ENCODE peak calls at places on chromosomes 3 and 15, in eight cellular contexts. V is AG04450; L is activated B cell treated with CpG ODN at 0.5 μM for 24 hours; I is RWPE1; B is CD8-positive, alpha-beta T cell; C is left ventricle myocardium inferior; S is BE2C; R is progenitor cell of endocrine pancreas. X is an unnamed sample.

GRCh38 chr3:46981932-46982471 is 2.5 kb downstream of the NBEAL2 start:
- DNase-seq in R (no peak), S (no peak), I (peak; percentile 19), B (peak; percentile 15), L (no peak), V (no peak), C (peak; percentile 47), X (no peak)

GRCh38 chr3:35817212-35817611 is 177.9 kb downstream of the ARPP21 start:
- DNase-seq in V (no peak), S (no peak), R (no peak), L (no peak), C (no peak), B (no peak), I (no peak), X (no peak)

GRCh38 chr3:152497457-152497856 is 228.7 kb downstream of the MBNL1 start:
- DNase-seq in S (no peak), B (no peak), R (no peak), I (no peak), C (no peak), V (no peak), L (no peak), X (no peak)

GRCh38 chr3:30724863-30725262 is 118.5 kb downstream of the TGFBR2 start:
- DNase-seq in V (no peak), S (no peak), B (no peak), C (no peak), I (no peak), R (no peak), L (no peak), X (no peak)

GRCh38 chr15:40439461-40440299 is 1.1 kb upstream of the BAHD1 start:
- DNase-seq in B (no peak), I (no peak), V (no peak), C (peak; percentile 42), L (peak; percentile 39), R (no peak), S (peak; percentile 47), X (no peak)

GRCh38 chr3:14472471-14473351 is 67.4 kb downstream of the GRIP2 start:
- DNase-seq in B (no peak), S (no peak), V (peak; percentile 73), I (peak; percentile 79), C (no peak), L (no peak), R (no peak), X (no peak)

GRCh38 chr3:160748787-160749186 is 7.2 kb upstream of the PPM1L start:
- DNase-seq in S (no peak), R (no peak), I (no peak), V (no peak), C (no peak), B (no peak), L (no peak), X (no peak)

GRCh38 chr3:66302288-66302687 is 81.5 kb downstream of the SLC25A26 start:
- DNase-seq in I (no peak), C (no peak), S (no peak), V (no peak), R (no peak), B (peak; percentile 67), L (no peak), X (no peak)

GRCh38 chr3:98657429-98657828 is 64.0 kb upstream of the CPOX start:
- DNase-seq in S (peak; percentile 61), L (no peak), R (peak; percentile 21), B (peak; percentile 33), C (peak; percentile 32), I (no peak), V (no peak), X (no peak)

GRCh38 chr3:8529197-8529637 is 27.6 kb downstream of the LMCD1 start:
- DNase-seq in R (no peak), S (peak; percentile 45), V (peak; percentile 20), L (no peak), C (no peak), I (no peak), B (no peak), X (no peak)

GRCh38 chr3:141608438-141608837 is 121.6 kb downstream of the RASA2 start:
- DNase-seq in V (no peak), S (no peak), I (no peak), L (no peak), C (no peak), B (no peak), R (no peak), X (no peak)

GRCh38 chr3:191385101-191385500 is 54.8 kb upstream of the UTS2B start:
- DNase-seq in L (no peak), S (no peak), C (no peak), B (no peak), R (no peak), I (no peak), V (no peak), X (no peak)

GRCh38 chr15:72116680-72117447 is 1.1 kb downstream of the MYO9A start:
- DNase-seq in C (peak; percentile 18), I (peak; percentile 25), L (no peak), V (no peak), R (no peak), B (peak; percentile 55), S (peak; percentile 37), X (peak; percentile 9)

GRCh38 chr3:167876603-167877325 is 141.2 kb downstream of the SERPINI1 start:
- DNase-seq in B (no peak), I (peak; percentile 27), R (no peak), V (peak; percentile 30), C (no peak), L (no peak), S (no peak), X (no peak)

GRCh38 chr15:90037510-90037860 is 36.4 kb downstream of the ZNF710 start:
- DNase-seq in S (no peak), R (no peak), V (peak; percentile 37), B (no peak), L (no peak), C (no peak), I (no peak), X (no peak)

GRCh38 chr3:132038198-132038825 is 3.5 kb upstream of the CPNE4 start:
- DNase-seq in C (no peak), L (no peak), V (no peak), S (no peak), I (peak; percentile 23), B (no peak), R (no peak), X (no peak)

GRCh38 chr15:101167791-101168462 is 83.9 kb downstream of the CHSY1 start:
- DNase-seq in C (peak; percentile 72), V (peak; percentile 61), I (peak; percentile 87), L (no peak), R (no peak), B (peak; percentile 68), S (peak; percentile 80), X (peak; percentile 77)

GRCh38 chr3:1103525-1103924 is 10.7 kb downstream of the CNTN6 start:
- DNase-seq in L (no peak), I (no peak), C (no peak), R (no peak), V (no peak), S (no peak), B (no peak), X (no peak)
- TF ChIP-seq CTCF in L (no peak), I (no peak), C (no peak), R (peak; percentile 30), V (no peak), S (no peak), B (no peak), X (no peak)

GRCh38 chr15:79430901-79431635 is 1.1 kb upstream of the MINAR1 start:
- DNase-seq in B (no peak), L (no peak), I (no peak), V (no peak), S (peak; percentile 48), C (no peak), R (no peak), X (no peak)

GRCh38 chr15:79434361-79434760 is 2.2 kb downstream of the MINAR1 start:
- DNase-seq in C (no peak), V (no peak), I (no peak), L (no peak), B (no peak), S (no peak), R (no peak), X (no peak)

GRCh38 chr15:79431636-79432344 is at the start of gene MINAR1:
- DNase-seq in V (no peak), C (no peak), I (peak; percentile 10), B (no peak), L (no peak), R (peak; percentile 66), S (peak; percentile 80), X (no peak)

GRCh38 chr15:79433610-79434009 is 1.5 kb downstream of the MINAR1 start:
- DNase-seq in B (no peak), L (no peak), C (no peak), V (no peak), S (peak; percentile 28), R (no peak), I (no peak), X (no peak)

DNA sequence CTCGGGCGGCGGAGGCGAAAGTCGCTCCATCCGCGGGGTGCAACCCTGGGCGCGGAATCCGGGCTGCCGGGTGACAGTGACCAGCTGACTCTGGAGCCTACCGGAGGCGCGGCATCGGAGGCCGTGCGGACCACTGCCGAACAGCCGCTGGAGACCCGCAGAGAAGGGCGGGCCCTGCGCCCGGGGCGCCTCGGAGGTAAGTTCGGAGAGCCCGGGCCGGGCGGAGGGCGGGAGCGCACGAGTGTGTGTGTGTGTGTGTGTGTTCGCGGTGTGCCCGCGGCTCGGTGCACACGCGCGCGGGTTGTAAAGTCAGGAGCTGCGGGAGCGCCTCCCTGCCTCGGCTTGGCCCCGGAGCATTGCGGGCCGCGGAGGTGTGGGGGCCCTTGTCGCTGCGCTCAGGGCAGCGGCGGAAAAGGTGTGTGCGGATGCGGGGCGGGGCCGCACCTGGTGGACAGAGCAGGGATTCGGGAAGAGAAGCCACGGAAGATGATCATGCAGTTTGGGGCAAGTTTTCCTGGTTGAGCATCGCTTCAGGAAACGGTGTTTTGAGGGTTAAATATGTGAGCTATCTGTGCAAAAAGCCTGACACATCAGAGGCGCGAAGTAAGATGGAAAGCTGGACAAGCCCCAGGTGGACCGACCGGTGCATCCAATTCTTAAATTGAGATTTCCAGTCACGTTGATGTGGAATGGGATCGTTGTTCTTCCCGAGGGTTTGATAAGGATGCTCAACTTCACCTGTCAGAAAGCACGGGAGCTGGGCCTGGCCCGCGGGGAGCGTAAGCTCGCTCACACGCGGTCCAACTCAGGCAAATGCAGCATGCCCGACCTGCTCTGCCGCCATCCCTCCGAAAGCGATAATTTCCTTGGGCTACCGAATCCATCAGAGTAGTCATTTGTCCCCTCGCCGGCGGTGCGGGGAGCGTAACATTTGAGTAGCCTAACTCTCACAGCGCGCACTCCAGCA is 492 bp downstream of the MINAR1 start:
- DNase-seq in R (no peak), L (no peak), I (peak; percentile 4), V (no peak), S (no peak), B (no peak), C (no peak), X (no peak)
- TF ChIP-seq CTCF in R (no peak), L (no peak), I (no peak), V (no peak), S (no peak), B (no peak), C (no peak), X (no peak)

DNA sequence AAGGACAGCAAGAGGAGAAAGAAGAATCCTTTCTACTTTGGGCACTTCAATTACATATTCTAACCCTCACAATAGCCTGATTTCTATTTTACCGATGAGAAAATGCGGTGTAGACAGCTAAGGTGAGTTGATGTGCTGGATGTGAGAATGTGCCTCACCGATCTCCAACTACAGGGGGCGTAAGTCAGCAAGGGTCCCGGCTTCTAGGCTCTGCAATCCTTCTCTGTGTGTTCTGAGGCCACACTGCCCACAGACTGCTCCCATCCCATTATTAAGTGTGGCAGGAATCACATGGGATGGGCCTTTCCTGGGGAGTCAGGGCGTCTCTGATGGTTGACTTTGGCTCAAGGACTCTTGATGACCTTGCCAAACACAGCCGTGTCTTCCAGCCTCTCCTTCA is 23.6 kb upstream of the RPL35A start:
- DNase-seq in V (no peak), L (no peak), I (no peak), S (no peak), B (no peak), C (no peak), R (no peak), X (no peak)
- TF ChIP-seq CTCF in V (peak; percentile 25), L (no peak), I (no peak), S (peak; percentile 40), B (no peak), C (no peak), R (peak; percentile 28), X (no peak)

GRCh38 chr3:76724075-76724474 is 315.8 kb upstream of the ROBO2 start:
- DNase-seq in I (no peak), V (no peak), S (peak; percentile 18), R (no peak), C (no peak), B (no peak), L (no peak), X (no peak)
- TF ChIP-seq CTCF in I (no peak), V (peak; percentile 17), S (peak; percentile 65), R (peak; percentile 28), C (no peak), B (no peak), L (no peak), X (no peak)

X was measured in thoracic aorta.